ENCODE peak calls at places on chromosomes 4 and X, in seven cellular contexts. L is endothelial cell of umbilical vein, Q is H1, Z is WTC11, N is GM12878, R is HCT116, E is SK-N-SH. A is an unnamed sample.

GRCh38 chrX:71989768-71990167 is 79.1 kb downstream of the NHSL2 start:
- DNase-seq in L (no peak), Q (no peak), Z (no peak), N (no peak), R (no peak), E (no peak), A (no peak)

GRCh38 chr4:91092398-91092955 is 965.3 kb downstream of the CCSER1 start:
- DNase-seq in L (no peak), Q (no peak), Z (no peak), N (no peak), R (no peak), E (no peak), A (no peak)

GRCh38 chr4:2298548-2298991 is 36.7 kb upstream of the MXD4 start:
- DNase-seq in L (no peak), Q (no peak), Z (no peak), N (no peak), R (no peak), E (peak), A (no peak)

GRCh38 chr4:173917255-173917960 is 366.1 kb downstream of the FBXO8 start:
- DNase-seq in L (no peak), Q (no peak), Z (no peak), N (no peak), R (no peak), E (no peak), A (no peak)

GRCh38 chr4:163495900-163496299 is 1.4 kb downstream of the TMA16 start:
- DNase-seq in L (peak), Q (no peak), Z (no peak), N (peak), R (no peak), E (peak), A (peak)

GRCh38 chrX:41386222-41386990 is 52.4 kb downstream of the DDX3X start:
- DNase-seq in L (no peak), Q (no peak), Z (no peak), N (no peak), R (no peak), E (no peak), A (no peak)

GRCh38 chrX:44747317-44747716 is 96.5 kb upstream of the DUSP21 start:
- DNase-seq in L (no peak), Q (no peak), Z (no peak), N (no peak), R (no peak), E (no peak), A (peak)

GRCh38 chr4:71680706-71681105 is 103.2 kb downstream of the GC start:
- DNase-seq in L (no peak), Q (no peak), Z (no peak), N (no peak), R (no peak), E (no peak), A (no peak)

GRCh38 chrX:72340046-72340445 is 34.3 kb upstream of the CITED1 start:
- DNase-seq in L (no peak), Q (no peak), Z (no peak), N (no peak), R (no peak), E (no peak), A (no peak)

GRCh38 chr4:127012549-127012948 is 620.2 kb upstream of the INTU start:
- DNase-seq in L (no peak), Q (no peak), Z (no peak), N (no peak), R (no peak), E (no peak), A (no peak)

GRCh38 chr4:152408514-152409327 is 127.2 kb downstream of the FBXW7 start:
- DNase-seq in L (peak), Q (no peak), Z (no peak), N (no peak), R (peak), E (peak), A (peak)

GRCh38 chr4:146243141-146243882 is 29.0 kb downstream of the REELD1 start:
- DNase-seq in L (peak), Q (peak), Z (peak), N (peak), R (no peak), E (no peak), A (peak)

GRCh38 chr4:182803235-182803634 is 114.0 kb downstream of the DCTD start:
- DNase-seq in L (no peak), Q (no peak), Z (no peak), N (no peak), R (no peak), E (no peak), A (no peak)

GRCh38 chr4:182805606-182806149 is 111.5 kb downstream of the DCTD start:
- DNase-seq in L (no peak), Q (no peak), Z (no peak), N (no peak), R (no peak), E (no peak), A (no peak)

GRCh38 chr4:182806259-182807252 is 110.6 kb downstream of the DCTD start:
- DNase-seq in L (peak), Q (peak), Z (peak), N (no peak), R (peak), E (peak), A (peak)

GRCh38 chr4:182802621-182803020 is 114.6 kb downstream of the DCTD start:
- DNase-seq in L (no peak), Q (no peak), Z (no peak), N (no peak), R (no peak), E (no peak), A (no peak)

DNA sequence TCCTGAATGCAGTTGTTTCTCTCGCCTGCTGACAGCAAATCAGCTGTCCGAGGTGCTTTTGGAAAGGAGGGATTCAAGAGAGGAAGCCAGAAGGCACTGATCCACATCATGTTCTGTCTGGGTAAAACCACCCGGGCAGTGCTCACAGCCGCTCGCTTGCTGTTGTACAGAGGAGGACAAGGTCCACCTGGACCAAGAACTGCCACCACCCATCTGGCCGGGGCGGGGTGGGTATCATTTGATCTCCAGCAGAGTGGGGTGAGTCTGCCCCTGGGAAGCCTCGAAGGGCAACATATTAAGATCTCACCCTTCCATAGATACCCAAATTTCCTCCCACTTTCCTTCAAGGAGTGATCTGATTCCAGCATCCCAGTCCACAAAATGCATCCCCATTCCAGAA is 113.1 kb downstream of the DCTD start:
- DNase-seq in L (no peak), Q (no peak), Z (no peak), N (no peak), R (no peak), E (no peak), A (no peak)
- TF ChIP-seq MAX in L (no peak), Q (no peak), Z (no peak), N (no peak), R (no peak), E (no peak), A (no peak)

GRCh38 chr4:74431113-74431826 is 13.7 kb upstream of the AREG start:
- DNase-seq in L (peak), Q (no peak), Z (no peak), N (peak), R (no peak), E (no peak), A (peak)
- TF ChIP-seq MAX in L (no peak), Q (no peak), Z (no peak), N (no peak), R (no peak), E (no peak), A (no peak)

GRCh38 chr4:149749769-149750168 is 65.9 kb downstream of the IQCM start:
- DNase-seq in L (no peak), Q (no peak), Z (no peak), N (no peak), R (no peak), E (no peak), A (no peak)
- TF ChIP-seq MAX in L (no peak), Q (no peak), Z (no peak), N (no peak), R (no peak), E (no peak), A (no peak)

GRCh38 chr4:97262769-97263168 is 880.5 kb downstream of the STPG2 start:
- DNase-seq in L (no peak), Q (no peak), Z (no peak), N (no peak), R (no peak), E (no peak), A (no peak)
- TF ChIP-seq MAX in L (no peak), Q (no peak), Z (no peak), N (no peak), R (no peak), E (no peak), A (no peak)

GRCh38 chr4:83569967-83570366 is 34.1 kb downstream of the GPAT3 start:
- DNase-seq in L (no peak), Q (no peak), Z (no peak), N (no peak), R (no peak), E (no peak), A (peak)
- TF ChIP-seq MAX in L (no peak), Q (no peak), Z (no peak), N (no peak), R (no peak), E (no peak), A (no peak)

A was measured in NB4.